ENCODE peak calls at places on chromosomes 13 and 19, in five cellular contexts. One of them, this sample, is unnamed.

GRCh38 chr19:53849237-53849676 is 18.4 kb upstream of the MYADM start:
- DNase-seq in activated CD4-positive, alpha-beta T cell treated with anti-CD3 and anti-CD28 coated beads, Interleukin-2, amount 50 U/mL, for 4 hours: no peak
- DNase-seq in KBM-7: peak
- DNase-seq in suprapubic skin: no peak
- DNase-seq in CD4-positive, CD25-positive, alpha-beta regulatory T cell: no peak
- DNase-seq in this sample: no peak

GRCh38 chr19:6362024-6362344 is 653 bp downstream of the CLPP start:
- DNase-seq in activated CD4-positive, alpha-beta T cell treated with anti-CD3 and anti-CD28 coated beads, Interleukin-2, amount 50 U/mL, for 4 hours: no peak
- DNase-seq in KBM-7: no peak
- DNase-seq in suprapubic skin: no peak
- DNase-seq in CD4-positive, CD25-positive, alpha-beta regulatory T cell: no peak
- DNase-seq in this sample: no peak

GRCh38 chr13:51027644-51028043 is 83.4 kb downstream of the C13orf42 start:
- DNase-seq in activated CD4-positive, alpha-beta T cell treated with anti-CD3 and anti-CD28 coated beads, Interleukin-2, amount 50 U/mL, for 4 hours: no peak
- DNase-seq in KBM-7: no peak
- DNase-seq in suprapubic skin: no peak
- DNase-seq in CD4-positive, CD25-positive, alpha-beta regulatory T cell: no peak
- DNase-seq in this sample: no peak

GRCh38 chr19:15379996-15380647 is 535 bp upstream of the AKAP8 start:
- DNase-seq in activated CD4-positive, alpha-beta T cell treated with anti-CD3 and anti-CD28 coated beads, Interleukin-2, amount 50 U/mL, for 4 hours: no peak
- DNase-seq in KBM-7: peak
- DNase-seq in suprapubic skin: no peak
- DNase-seq in CD4-positive, CD25-positive, alpha-beta regulatory T cell: no peak
- DNase-seq in this sample: peak

GRCh38 chr13:112930192-112930591 is 38.8 kb upstream of the MCF2L start:
- DNase-seq in activated CD4-positive, alpha-beta T cell treated with anti-CD3 and anti-CD28 coated beads, Interleukin-2, amount 50 U/mL, for 4 hours: no peak
- DNase-seq in KBM-7: no peak
- DNase-seq in suprapubic skin: no peak
- DNase-seq in CD4-positive, CD25-positive, alpha-beta regulatory T cell: no peak
- DNase-seq in this sample: no peak

GRCh38 chr19:38921420-38922274 is 8.9 kb downstream of the SARS2 start:
- DNase-seq in activated CD4-positive, alpha-beta T cell treated with anti-CD3 and anti-CD28 coated beads, Interleukin-2, amount 50 U/mL, for 4 hours: no peak
- DNase-seq in KBM-7: no peak
- DNase-seq in suprapubic skin: no peak
- DNase-seq in CD4-positive, CD25-positive, alpha-beta regulatory T cell: no peak
- DNase-seq in this sample: no peak

GRCh38 chr13:91220872-91221271 is 126.6 kb upstream of the MIR17HG start:
- DNase-seq in activated CD4-positive, alpha-beta T cell treated with anti-CD3 and anti-CD28 coated beads, Interleukin-2, amount 50 U/mL, for 4 hours: no peak
- DNase-seq in KBM-7: no peak
- DNase-seq in suprapubic skin: no peak
- DNase-seq in CD4-positive, CD25-positive, alpha-beta regulatory T cell: no peak
- DNase-seq in this sample: no peak

GRCh38 chr19:38505958-38506357 is 72.5 kb downstream of the RYR1 start:
- DNase-seq in activated CD4-positive, alpha-beta T cell treated with anti-CD3 and anti-CD28 coated beads, Interleukin-2, amount 50 U/mL, for 4 hours: no peak
- DNase-seq in KBM-7: no peak
- DNase-seq in suprapubic skin: no peak
- DNase-seq in CD4-positive, CD25-positive, alpha-beta regulatory T cell: no peak
- DNase-seq in this sample: no peak

GRCh38 chr19:41700381-41701195 is 7.8 kb upstream of the CEACAM5 start:
- DNase-seq in activated CD4-positive, alpha-beta T cell treated with anti-CD3 and anti-CD28 coated beads, Interleukin-2, amount 50 U/mL, for 4 hours: no peak
- DNase-seq in KBM-7: no peak
- DNase-seq in suprapubic skin: peak
- DNase-seq in CD4-positive, CD25-positive, alpha-beta regulatory T cell: no peak
- DNase-seq in this sample: no peak

GRCh38 chr19:38047641-38048040 is 140.6 kb downstream of the SIPA1L3 start:
- DNase-seq in activated CD4-positive, alpha-beta T cell treated with anti-CD3 and anti-CD28 coated beads, Interleukin-2, amount 50 U/mL, for 4 hours: no peak
- DNase-seq in KBM-7: no peak
- DNase-seq in suprapubic skin: no peak
- DNase-seq in CD4-positive, CD25-positive, alpha-beta regulatory T cell: no peak
- DNase-seq in this sample: peak

GRCh38 chr19:38210458-38210987 is 13.5 kb downstream of the DPF1 start:
- DNase-seq in activated CD4-positive, alpha-beta T cell treated with anti-CD3 and anti-CD28 coated beads, Interleukin-2, amount 50 U/mL, for 4 hours: no peak
- DNase-seq in KBM-7: no peak
- DNase-seq in suprapubic skin: peak
- DNase-seq in CD4-positive, CD25-positive, alpha-beta regulatory T cell: no peak
- DNase-seq in this sample: peak

GRCh38 chr13:111429064-111429558 is 108.7 kb downstream of the TEX29 start:
- DNase-seq in activated CD4-positive, alpha-beta T cell treated with anti-CD3 and anti-CD28 coated beads, Interleukin-2, amount 50 U/mL, for 4 hours: no peak
- DNase-seq in KBM-7: peak
- DNase-seq in suprapubic skin: no peak
- DNase-seq in CD4-positive, CD25-positive, alpha-beta regulatory T cell: no peak
- DNase-seq in this sample: peak

GRCh38 chr13:84896128-84896527 is 903.1 kb downstream of the SLITRK6 start:
- DNase-seq in activated CD4-positive, alpha-beta T cell treated with anti-CD3 and anti-CD28 coated beads, Interleukin-2, amount 50 U/mL, for 4 hours: no peak
- DNase-seq in KBM-7: peak
- DNase-seq in suprapubic skin: no peak
- DNase-seq in CD4-positive, CD25-positive, alpha-beta regulatory T cell: no peak
- DNase-seq in this sample: peak

GRCh38 chr13:113511361-113511760 is 20.9 kb upstream of the DCUN1D2 start:
- DNase-seq in activated CD4-positive, alpha-beta T cell treated with anti-CD3 and anti-CD28 coated beads, Interleukin-2, amount 50 U/mL, for 4 hours: no peak
- DNase-seq in KBM-7: no peak
- DNase-seq in suprapubic skin: no peak
- DNase-seq in CD4-positive, CD25-positive, alpha-beta regulatory T cell: no peak
- DNase-seq in this sample: no peak

GRCh38 chr19:30411714-30412113 is 39.5 kb downstream of the ZNF536 start:
- DNase-seq in activated CD4-positive, alpha-beta T cell treated with anti-CD3 and anti-CD28 coated beads, Interleukin-2, amount 50 U/mL, for 4 hours: no peak
- DNase-seq in KBM-7: no peak
- DNase-seq in suprapubic skin: no peak
- DNase-seq in CD4-positive, CD25-positive, alpha-beta regulatory T cell: no peak
- DNase-seq in this sample: no peak

GRCh38 chr19:44785993-44786392 is 8.3 kb downstream of the CBLC start:
- DNase-seq in activated CD4-positive, alpha-beta T cell treated with anti-CD3 and anti-CD28 coated beads, Interleukin-2, amount 50 U/mL, for 4 hours: no peak
- DNase-seq in KBM-7: no peak
- DNase-seq in suprapubic skin: no peak
- DNase-seq in CD4-positive, CD25-positive, alpha-beta regulatory T cell: no peak
- DNase-seq in this sample: no peak

GRCh38 chr13:101018720-101019119 is 344.1 kb upstream of the TMTC4 start:
- DNase-seq in activated CD4-positive, alpha-beta T cell treated with anti-CD3 and anti-CD28 coated beads, Interleukin-2, amount 50 U/mL, for 4 hours: no peak
- DNase-seq in KBM-7: no peak
- DNase-seq in suprapubic skin: no peak
- DNase-seq in CD4-positive, CD25-positive, alpha-beta regulatory T cell: no peak
- DNase-seq in this sample: peak